ENCODE peak calls at places on chromosomes 12 and 14, in six cellular contexts. V is HCT116, R is endothelial cell of umbilical vein, Y is HepG2, G is WTC11, K is NB4. H is an unnamed sample.

GRCh38 chr12:130832561-130833209 is 6.4 kb downstream of the STX2 start:
- DNase-seq in G (no peak), V (no peak), K (peak), Y (no peak), R (no peak), H (peak)

GRCh38 chr12:80935076-80935475 is 2.7 kb downstream of the LIN7A start:
- DNase-seq in K (no peak), R (no peak), Y (no peak), V (no peak), G (no peak), H (no peak)

GRCh38 chr14:90671382-90671781 is 144.8 kb downstream of the TTC7B start:
- DNase-seq in Y (no peak), K (no peak), R (peak), V (no peak), G (no peak), H (no peak)

GRCh38 chr12:3261782-3262359 is 184.7 kb downstream of the TSPAN9 start:
- DNase-seq in R (no peak), K (no peak), V (no peak), G (no peak), Y (no peak), H (no peak)

GRCh38 chr14:54686219-54686870 is 119.4 kb downstream of the SAMD4A start:
- DNase-seq in K (no peak), G (no peak), Y (no peak), R (peak), V (no peak), H (no peak)

GRCh38 chr12:84069079-84069661 is 843.4 kb downstream of the SLC6A15 start:
- DNase-seq in K (no peak), Y (no peak), G (no peak), V (no peak), R (no peak), H (no peak)

GRCh38 chr12:124681779-124682391 is 114.5 kb upstream of the NCOR2 start:
- DNase-seq in Y (peak), R (peak), V (no peak), G (no peak), K (no peak), H (peak)

GRCh38 chr12:101110856-101111255 is 99.2 kb downstream of the SLC5A8 start:
- DNase-seq in Y (no peak), R (no peak), G (no peak), V (no peak), K (no peak), H (no peak)

GRCh38 chr12:5022465-5023061 is 21.1 kb upstream of the KCNA5 start:
- DNase-seq in K (peak), R (peak), Y (peak), G (peak), V (peak), H (peak)

GRCh38 chr12:124588689-124589318 is 21.4 kb upstream of the NCOR2 start:
- DNase-seq in Y (no peak), R (peak), K (peak), G (no peak), V (no peak), H (no peak)

GRCh38 chr14:41604793-41605534 is 1.7 kb upstream of the LRFN5 start:
- DNase-seq in G (peak), V (no peak), K (no peak), Y (no peak), R (no peak), H (no peak)

GRCh38 chr12:14784471-14784870 is 18.8 kb downstream of the WBP11 start:
- DNase-seq in G (no peak), Y (no peak), V (no peak), K (no peak), R (no peak), H (no peak)

GRCh38 chr14:104281768-104282301 is 143.4 kb downstream of the KIF26A start:
- DNase-seq in R (no peak), G (no peak), K (no peak), Y (no peak), V (no peak), H (no peak)

GRCh38 chr12:65464930-65465329 is 186.4 kb downstream of the MSRB3 start:
- DNase-seq in G (no peak), Y (no peak), R (peak), K (no peak), V (no peak), H (no peak)

GRCh38 chr14:88130057-88130432 is 125.1 kb downstream of the GPR65 start:
- DNase-seq in G (no peak), Y (no peak), R (no peak), V (no peak), K (no peak), H (no peak)

GRCh38 chr14:88128811-88129210 is 123.9 kb downstream of the GPR65 start:
- DNase-seq in K (peak), V (no peak), R (no peak), Y (no peak), G (no peak), H (no peak)

DNA sequence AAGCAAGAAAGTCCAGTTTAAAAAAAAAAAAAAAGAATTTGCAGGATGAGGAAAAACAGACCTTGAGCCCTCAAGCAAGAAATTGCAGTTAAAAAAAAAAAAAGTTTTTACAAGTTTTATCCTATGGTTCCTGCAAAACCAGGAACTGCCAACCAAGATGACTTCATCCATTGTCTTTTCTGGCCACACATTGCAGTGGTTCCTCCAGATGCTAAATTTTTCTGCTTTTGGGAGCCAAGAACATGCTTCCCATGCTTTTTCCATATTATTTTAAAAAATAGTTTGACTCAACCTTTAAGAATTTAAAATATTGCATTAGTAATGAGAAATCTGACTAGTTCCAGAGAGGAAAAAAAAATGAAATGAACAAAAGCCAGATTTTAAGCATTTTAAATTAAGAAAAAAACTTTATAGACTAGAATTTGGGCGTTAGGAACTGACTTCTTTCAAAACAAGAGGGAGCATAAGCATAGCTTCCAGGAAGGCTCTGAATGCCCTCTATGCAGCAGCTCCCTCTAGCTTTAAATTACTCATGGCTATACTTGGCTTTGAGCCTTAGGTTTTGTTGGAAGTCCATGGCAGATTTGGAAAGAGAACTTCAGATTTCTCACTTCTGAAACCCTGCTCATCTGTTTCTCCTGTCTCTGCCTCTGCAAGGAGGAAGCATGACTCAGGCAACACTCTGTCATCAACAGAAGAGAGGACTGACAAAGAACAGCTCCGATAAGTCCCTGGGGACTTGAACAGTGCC is 124.5 kb downstream of the GPR65 start:
- DNase-seq in V (no peak), Y (no peak), K (peak), R (peak), G (no peak), H (no peak)
- TF ChIP-seq MAX in V (no peak), Y (no peak), K (no peak), R (no peak), G (no peak), H (no peak)

GRCh38 chr14:99506269-99506668 is 25.1 kb downstream of the CCNK start:
- DNase-seq in K (no peak), Y (no peak), G (no peak), R (peak), V (no peak), H (no peak)

GRCh38 chr14:99508896-99509629 is 27.9 kb downstream of the CCNK start:
- DNase-seq in G (no peak), K (no peak), Y (no peak), V (no peak), R (no peak), H (no peak)

GRCh38 chr14:99509871-99510555 is 28.8 kb downstream of the CCNK start:
- DNase-seq in K (no peak), R (no peak), V (no peak), Y (no peak), G (no peak), H (no peak)

GRCh38 chr14:99510556-99511139 is 29.4 kb downstream of the CCNK start:
- DNase-seq in G (no peak), Y (no peak), R (no peak), V (no peak), K (no peak), H (no peak)

DNA sequence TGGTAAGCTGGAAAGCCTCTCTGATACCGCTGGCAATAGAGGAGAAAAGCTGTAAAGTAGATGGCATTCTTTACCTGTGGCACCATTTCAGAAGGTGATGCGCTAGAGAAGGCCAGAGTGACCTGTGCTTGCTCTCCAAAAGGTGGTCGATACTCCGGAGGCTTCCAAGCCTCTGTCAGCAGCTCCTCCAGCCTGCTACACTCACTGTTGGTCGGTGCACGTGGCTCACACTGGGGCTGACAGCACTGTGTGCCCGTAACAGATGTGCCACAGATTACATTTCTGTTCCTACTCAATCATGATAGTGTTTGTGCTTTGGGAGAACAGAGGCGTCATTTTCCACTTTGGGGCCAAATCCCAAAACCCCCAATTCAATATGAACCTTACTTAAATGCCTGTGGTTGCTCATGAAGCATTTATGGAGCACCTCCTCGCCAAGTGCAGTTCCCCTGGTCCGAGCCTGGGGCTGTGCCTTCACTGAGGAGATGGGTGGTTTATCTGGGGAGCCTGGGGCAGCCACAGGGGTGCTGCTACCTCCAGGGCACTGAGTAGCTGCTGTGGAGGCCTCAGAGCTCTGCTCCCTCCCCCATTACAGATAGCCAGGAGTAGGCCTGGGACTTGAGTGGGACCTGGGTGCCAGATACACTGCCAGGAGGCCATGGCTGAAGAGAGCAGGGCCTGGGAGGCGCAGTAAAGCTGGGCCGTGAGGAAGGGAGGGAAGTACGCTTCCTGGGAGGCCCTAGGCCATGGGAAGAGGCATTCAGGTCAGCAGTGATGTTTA is 26.8 kb downstream of the CCNK start:
- DNase-seq in Y (no peak), R (no peak), G (no peak), V (no peak), K (no peak), H (no peak)
- TF ChIP-seq MAX in Y (no peak), R (no peak), G (no peak), V (no peak), K (no peak), H (no peak)

GRCh38 chr12:1919284-1919683 is 832 bp upstream of the CACNA2D4 start:
- DNase-seq in R (no peak), G (no peak), Y (no peak), K (peak), V (no peak), H (no peak)

GRCh38 chr12:1918081-1918874 is at the start of gene CACNA2D4:
- DNase-seq in K (peak), Y (no peak), G (no peak), V (no peak), R (no peak), H (no peak)

GRCh38 chr12:1919763-1920162 is 1.3 kb upstream of the CACNA2D4 start:
- DNase-seq in R (no peak), K (peak), G (no peak), V (no peak), Y (no peak), H (no peak)

GRCh38 chr12:1917172-1918070 is 1.0 kb downstream of the CACNA2D4 start:
- DNase-seq in K (peak), R (no peak), Y (no peak), G (no peak), V (no peak), H (no peak)

DNA sequence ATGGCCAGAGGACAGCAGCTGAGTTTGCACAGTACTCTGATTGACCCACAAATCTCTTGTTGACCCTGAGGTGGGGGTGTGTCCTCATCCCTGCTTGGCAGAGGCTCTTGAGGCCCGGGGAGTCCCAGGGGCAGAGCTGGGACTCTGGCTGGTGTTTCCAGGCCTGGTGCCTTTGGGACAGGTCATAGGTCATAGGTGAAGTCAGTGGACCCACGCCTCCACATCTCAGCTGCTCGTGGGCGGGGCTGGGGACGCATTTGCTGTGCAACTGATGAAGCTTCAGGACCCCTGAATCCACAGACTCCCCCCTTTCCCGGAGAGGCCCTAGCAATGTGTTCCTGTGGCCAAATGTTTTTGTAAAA is 404 bp upstream of the CACNA2D4 start:
- DNase-seq in Y (no peak), V (no peak), G (no peak), R (no peak), K (no peak), H (no peak)
- TF ChIP-seq MAX in Y (no peak), V (no peak), G (no peak), R (no peak), K (no peak), H (no peak)

GRCh38 chr14:99684356-99684952 is 356 bp downstream of the CYP46A1 start:
- DNase-seq in G (no peak), K (no peak), Y (no peak), R (no peak), V (no peak), H (no peak)
- TF ChIP-seq MAX in G (no peak), K (no peak), Y (no peak), R (no peak), V (no peak), H (no peak)